ENCODE peak calls at places on chromosomes 11 and 22, in four cellular contexts. J is naive thymus-derived CD4-positive, alpha-beta T cell; Y is CD4-positive, alpha-beta memory T cell; L is stimulated activated CD8-positive, alpha-beta memory T cell treated with anti-CD3 and anti-CD28 coated beads, Interleukin-15, amount 100 ng/mL, for 24 hours. R is an unnamed sample.

GRCh38 chr22:46471901-46472721 is 65.3 kb downstream of the CELSR1 start:
- DNase-seq in J (no peak), Y (no peak), L (no peak), R (no peak)

GRCh38 chr11:125175166-125175565 is 10.6 kb downstream of the PKNOX2 start:
- DNase-seq in J (no peak), Y (no peak), L (no peak), R (no peak)

GRCh38 chr11:11157201-11157600 is 195.8 kb downstream of the CSNK2A3 start:
- DNase-seq in J (peak; percentile 72), Y (peak; percentile 46), L (no peak), R (no peak)

GRCh38 chr11:1928891-1929541 is 9.5 kb downstream of the TNNT3 start:
- DNase-seq in J (no peak), Y (no peak), L (no peak), R (no peak)

GRCh38 chr11:1931791-1932480 is 12.4 kb downstream of the TNNT3 start:
- DNase-seq in J (no peak), Y (no peak), L (no peak), R (no peak)

GRCh38 chr22:18000441-18001039 is 23.8 kb downstream of the MICAL3 start:
- DNase-seq in J (peak; percentile 7), Y (peak; percentile 27), L (no peak), R (no peak)

GRCh38 chr11:6259638-6260019 is at the start of gene CCKBR:
- DNase-seq in J (no peak), Y (peak; percentile 23), L (no peak), R (no peak)

GRCh38 chr11:72129381-72129780 is 6.1 kb upstream of the FOLR3 start:
- DNase-seq in J (no peak), Y (no peak), L (no peak), R (no peak)

GRCh38 chr11:130522284-130522961 is 74.0 kb downstream of the ADAMTS15 start:
- DNase-seq in J (no peak), Y (no peak), L (no peak), R (no peak)

GRCh38 chr11:93063101-93063500 is 93.7 kb downstream of the MTNR1B start:
- DNase-seq in J (no peak), Y (no peak), L (no peak), R (no peak)

GRCh38 chr22:30947821-30948454 is 20.6 kb downstream of the MORC2 start:
- DNase-seq in J (peak; percentile 60), Y (peak; percentile 37), L (no peak), R (no peak)

GRCh38 chr22:40818192-40818746 is 877 bp downstream of the SLC25A17 start:
- DNase-seq in J (peak; percentile 20), Y (peak; percentile 13), L (no peak), R (no peak)

GRCh38 chr22:35838849-35839646 is 121.4 kb downstream of the APOL5 start:
- DNase-seq in J (no peak), Y (no peak), L (no peak), R (no peak)

GRCh38 chr11:57222239-57222638 is 14.8 kb downstream of the APLNR start:
- DNase-seq in J (no peak), Y (no peak), L (no peak), R (no peak)

GRCh38 chr11:111046291-111046690 is 199.2 kb upstream of the POU2AF2 start:
- DNase-seq in J (no peak), Y (no peak), L (no peak), R (no peak)

GRCh38 chr22:39727541-39727940 is 157.0 kb downstream of the CACNA1I start:
- DNase-seq in J (no peak), Y (no peak), L (no peak), R (no peak)

GRCh38 chr11:26963764-26964163 is 30.1 kb upstream of the FIBIN start:
- DNase-seq in J (no peak), Y (no peak), L (no peak), R (no peak)

GRCh38 chr11:122071680-122072321 is 44.2 kb downstream of the BLID start:
- DNase-seq in J (no peak), Y (no peak), L (no peak), R (no peak)

GRCh38 chr22:42791721-42792452 is 65.2 kb downstream of the ARFGAP3 start:
- DNase-seq in J (no peak), Y (no peak), L (no peak), R (no peak)

GRCh38 chr11:35270342-35270741 is 131.4 kb downstream of the CD44 start:
- DNase-seq in J (no peak), Y (no peak), L (no peak), R (no peak)

GRCh38 chr11:8247312-8247711 is 16.4 kb downstream of the LMO1 start:
- DNase-seq in J (no peak), Y (no peak), L (no peak), R (no peak)

GRCh38 chr11:8384199-8384821 is 120.6 kb upstream of the LMO1 start:
- DNase-seq in J (no peak), Y (no peak), L (no peak), R (no peak)

GRCh38 chr11:122004446-122004845 is 111.6 kb downstream of the BLID start:
- DNase-seq in J (no peak), Y (no peak), L (no peak), R (no peak)

GRCh38 chr11:130710442-130711101 is 205.7 kb downstream of the SNX19 start:
- DNase-seq in J (no peak), Y (no peak), L (no peak), R (no peak)

GRCh38 chr11:34441814-34442213 is 3.1 kb downstream of the CAT start:
- DNase-seq in J (no peak), Y (no peak), L (no peak), R (no peak)

GRCh38 chr11:47918882-47919495 is 61.4 kb upstream of the PTPRJ start:
- DNase-seq in J (no peak), Y (no peak), L (no peak), R (no peak)

GRCh38 chr11:127651175-127651887 is 650.8 kb upstream of the KIRREL3 start:
- DNase-seq in J (no peak), Y (no peak), L (no peak), R (no peak)

GRCh38 chr11:119782673-119783072 is 53.7 kb upstream of the NECTIN1 start:
- DNase-seq in J (no peak), Y (no peak), L (no peak), R (no peak)

GRCh38 chr11:129119036-129119435 is 73.1 kb downstream of the ARHGAP32 start:
- DNase-seq in J (no peak), Y (no peak), L (no peak), R (no peak)

GRCh38 chr22:25898707-25899365 is 156.8 kb downstream of the MYO18B start:
- DNase-seq in J (no peak), Y (no peak), L (no peak), R (no peak)

GRCh38 chr22:39471421-39472141 is 14.8 kb downstream of the MGAT3 start:
- DNase-seq in J (no peak), Y (no peak), L (no peak), R (no peak)

GRCh38 chr11:95156133-95156731 is 66.6 kb downstream of the ENDOD1 start:
- DNase-seq in J (no peak), Y (no peak), L (no peak), R (no peak)

GRCh38 chr22:26763633-26764295 is 106.4 kb downstream of the MIAT start:
- DNase-seq in J (no peak), Y (no peak), L (no peak), R (no peak)

GRCh38 chr22:29879738-29880137 is 3.2 kb upstream of the MTMR3 start:
- DNase-seq in J (no peak), Y (no peak), L (no peak), R (no peak)